ENCODE peak calls at places on chromosomes 2 and 18, in five cellular contexts. A, I, J, C and S are unnamed samples.
A peak's percentile ranks its signal among the peaks of the same experiment; 100 is the strongest.

GRCh38 chr2:29611261-29611660 is 310.1 kb downstream of the ALK start:
- DNase-seq in C (no peak), I (no peak), A (no peak), J (no peak), S (no peak)

GRCh38 chr2:154698789-154699559 is 479 bp downstream of the KCNJ3 start:
- DNase-seq in J (no peak), I (no peak), A (no peak), C (no peak), S (no peak)

GRCh38 chr2:127355407-127356008 is 32.3 kb downstream of the MAP3K2 start:
- DNase-seq in I (no peak), J (peak; percentile 10), C (no peak), A (no peak), S (no peak)

GRCh38 chr2:38394041-38394440 is 17.0 kb upstream of the ATL2 start:
- DNase-seq in I (no peak), J (no peak), C (no peak), A (no peak), S (no peak)

GRCh38 chr2:225668606-225669266 is 269.2 kb downstream of the NYAP2 start:
- DNase-seq in J (peak; percentile 73), C (no peak), I (peak; percentile 81), A (no peak), S (peak; percentile 25)

GRCh38 chr2:98188351-98189046 is 101.5 kb downstream of the VWA3B start:
- DNase-seq in J (no peak), A (no peak), C (no peak), I (no peak), S (peak; percentile 59)

GRCh38 chr18:79515331-79515730 is 119.6 kb downstream of the NFATC1 start:
- DNase-seq in A (no peak), I (no peak), J (no peak), C (no peak), S (no peak)

GRCh38 chr18:25408294-25408693 is 56.3 kb upstream of the ZNF521 start:
- DNase-seq in J (no peak), C (no peak), A (no peak), I (no peak), S (no peak)

GRCh38 chr18:36350211-36350610 is 52.7 kb downstream of the FHOD3 start:
- DNase-seq in A (no peak), J (no peak), I (no peak), C (no peak), S (no peak)

GRCh38 chr2:240051697-240052096 is 1.6 kb downstream of the OR6B3 start:
- DNase-seq in C (no peak), J (no peak), A (no peak), I (no peak), S (no peak)

GRCh38 chr2:162477011-162477410 is 133.1 kb downstream of the GCA start:
- DNase-seq in A (no peak), I (no peak), C (no peak), J (no peak), S (no peak)

GRCh38 chr18:46736136-46736535 is 20.7 kb downstream of the ST8SIA5 start:
- DNase-seq in J (no peak), C (no peak), I (no peak), A (no peak), S (no peak)

GRCh38 chr2:102184018-102184417 is 2.8 kb upstream of the IL1RL2 start:
- DNase-seq in J (no peak), I (no peak), C (no peak), A (no peak), S (no peak)

GRCh38 chr2:102185347-102185746 is 1.5 kb upstream of the IL1RL2 start:
- DNase-seq in A (no peak), J (no peak), C (no peak), I (no peak), S (no peak)

GRCh38 chr2:102190425-102191107 is 3.7 kb downstream of the IL1RL2 start:
- DNase-seq in C (no peak), I (no peak), J (no peak), A (no peak), S (no peak)

GRCh38 chr2:102187191-102188150 is 648 bp downstream of the IL1RL2 start:
- DNase-seq in C (no peak), J (no peak), I (peak; percentile 10), A (no peak), S (no peak)

GRCh38 chr2:102186676-102187190 is at the start of gene IL1RL2:
- DNase-seq in I (no peak), C (no peak), J (no peak), A (no peak), S (no peak)
- H3K4me3 ChIP-seq in I (peak within 1 kb of the TSS; percentile 17), C (peak within 1 kb of the TSS; percentile 42), J (peak within 1 kb of the TSS; percentile 78), A (no peak within 1 kb of the TSS), S (peak within 1 kb of the TSS; percentile 62)

GRCh38 chr2:96248624-96249023 is 17.2 kb downstream of the TMEM127 start:
- DNase-seq in I (no peak), C (no peak), A (no peak), J (no peak), S (no peak)

GRCh38 chr2:96245609-96246390 is 20.0 kb downstream of the TMEM127 start:
- DNase-seq in I (peak; percentile 53), J (peak; percentile 32), A (no peak), C (no peak), S (peak; percentile 37)

GRCh38 chr2:96247896-96248295 is 17.9 kb downstream of the TMEM127 start:
- DNase-seq in I (no peak), J (no peak), A (no peak), C (no peak), S (no peak)

GRCh38 chr2:96249654-96250053 is 16.1 kb downstream of the TMEM127 start:
- DNase-seq in I (peak; percentile 64), A (no peak), C (no peak), J (no peak), S (no peak)

DNA sequence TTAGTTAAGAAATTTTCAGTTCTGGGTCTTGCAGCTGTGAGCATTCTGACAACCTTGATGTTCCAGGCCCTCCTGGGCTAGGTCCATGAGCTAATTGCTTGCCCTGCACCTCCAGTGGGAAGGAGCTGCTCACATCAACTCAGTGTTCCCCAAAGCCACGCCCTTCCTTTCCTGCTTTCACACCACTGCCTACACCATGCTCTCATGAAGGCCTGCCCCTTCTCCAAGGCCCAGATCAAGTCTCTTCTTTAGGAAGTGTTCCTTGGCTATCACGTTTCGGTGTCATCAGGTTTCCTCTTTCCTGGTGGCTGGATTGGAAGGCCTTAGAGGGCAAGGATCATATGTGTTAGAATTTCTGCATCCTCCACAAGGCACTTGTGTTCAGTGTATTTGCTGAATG is 18.8 kb downstream of the TMEM127 start:
- DNase-seq in J (no peak), I (no peak), C (no peak), A (no peak), S (no peak)
- H2BK120ac ChIP-seq in J (no peak overlapping the region), I (no peak overlapping the region), C (no peak overlapping the region), A (no peak overlapping the region), S (no peak overlapping the region)

GRCh38 chr2:231370429-231370748 is 25.1 kb upstream of the B3GNT7 start:
- DNase-seq in C (no peak), J (no peak), A (no peak), I (no peak), S (no peak)

GRCh38 chr2:231372326-231372725 is 23.2 kb upstream of the B3GNT7 start:
- DNase-seq in C (no peak), A (no peak), I (no peak), J (no peak), S (no peak)

GRCh38 chr2:231369580-231370428 is 25.7 kb upstream of the B3GNT7 start:
- DNase-seq in I (no peak), C (no peak), J (no peak), A (no peak), S (peak; percentile 26)

GRCh38 chr2:231371430-231372054 is 24.0 kb upstream of the B3GNT7 start:
- DNase-seq in A (no peak), J (no peak), C (no peak), I (no peak), S (no peak)

DNA sequence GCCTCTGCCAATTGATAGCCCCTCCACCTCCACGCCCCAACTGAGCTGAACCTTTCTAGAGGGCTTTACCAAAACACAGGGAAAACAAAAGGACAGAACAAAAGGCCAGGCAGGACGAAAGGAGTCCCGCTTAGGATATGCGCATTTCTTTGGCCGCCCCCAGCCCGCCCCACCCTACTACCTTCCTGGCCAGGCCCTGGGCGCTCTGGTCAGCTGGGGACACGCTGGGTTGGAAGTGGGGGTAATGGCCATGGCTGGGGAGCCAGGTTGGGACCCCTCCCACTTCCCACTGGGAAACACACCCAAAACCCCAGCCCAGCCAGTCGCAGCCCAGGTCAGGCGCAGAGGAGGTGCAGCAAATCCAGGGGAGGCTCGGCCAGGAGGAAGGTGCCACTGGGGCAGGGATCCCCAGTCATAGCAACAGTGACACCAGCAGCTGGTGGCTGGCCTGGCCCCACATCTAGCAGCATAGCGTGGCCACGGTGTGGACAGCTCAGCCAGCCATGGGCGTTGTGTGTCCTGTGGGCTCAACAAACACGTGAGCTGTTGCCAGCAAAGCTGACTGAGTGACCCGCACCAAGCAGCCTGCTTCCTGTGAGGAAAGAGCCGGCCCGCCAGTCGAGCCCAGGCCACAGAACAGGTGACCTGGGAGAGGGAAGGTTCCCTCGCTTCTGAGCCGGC is 24.6 kb upstream of the B3GNT7 start:
- DNase-seq in J (no peak), I (no peak), C (peak; percentile 80), A (no peak), S (peak; percentile 57)
- H4K91ac ChIP-seq in J (no peak overlapping the region), I (no peak overlapping the region), C (peak overlapping the region; percentile 100), A (peak overlapping the region; percentile 3), S (no peak overlapping the region)

GRCh38 chr2:46072146-46072820 is 224.9 kb upstream of the EPAS1 start:
- DNase-seq in A (no peak), I (peak; percentile 84), J (no peak), C (no peak), S (peak; percentile 71)
- H3K4me3 ChIP-seq in A (no peak overlapping the region), I (no peak overlapping the region), J (no peak overlapping the region), C (no peak overlapping the region), S (no peak overlapping the region)

GRCh38 chr2:218799990-218800389 is 18.0 kb downstream of the CYP27A1 start:
- DNase-seq in C (no peak), I (no peak), J (no peak), A (no peak), S (no peak)

GRCh38 chr2:218796691-218797090 is 14.7 kb downstream of the CYP27A1 start:
- DNase-seq in J (no peak), I (no peak), A (no peak), C (no peak), S (no peak)

GRCh38 chr2:218802595-218802994 is 20.6 kb downstream of the CYP27A1 start:
- DNase-seq in C (no peak), J (peak; percentile 31), I (no peak), A (no peak), S (no peak)

GRCh38 chr2:218804817-218805216 is 22.9 kb downstream of the CYP27A1 start:
- DNase-seq in I (no peak), A (no peak), C (no peak), J (no peak), S (no peak)

GRCh38 chr2:218798767-218799504 is 17.0 kb downstream of the CYP27A1 start:
- DNase-seq in A (no peak), J (peak; percentile 8), I (peak; percentile 38), C (no peak), S (no peak)
- H2BK120ac ChIP-seq in A (no peak overlapping the region), J (peak overlapping the region; percentile 34), I (no peak overlapping the region), C (no peak overlapping the region), S (no peak overlapping the region)

GRCh38 chr2:104746790-104747320 is 107.1 kb upstream of the POU3F3 start:
- DNase-seq in A (no peak), I (no peak), C (no peak), J (no peak), S (no peak)
- H4K91ac ChIP-seq in A (no peak overlapping the region), I (no peak overlapping the region), C (peak overlapping the region; percentile 23), J (peak overlapping the region; percentile 10), S (no peak overlapping the region)